ENCODE peak calls at places on chromosomes 1 and 21, in ten cellular contexts. J is heart right ventricle; I is mucosa of descending colon; L is CD4-positive, alpha-beta memory T cell; Z is foreskin fibroblast; E is skeletal muscle cell; W is lung; A is sigmoid colon; Q is dorsolateral prefrontal cortex; P is effector memory CD4-positive, alpha-beta T cell. S is an unnamed sample.

GRCh38 chr21:33451634-33452071 is 28.1 kb downstream of the TMEM50B start:
- DNase-seq in L (no peak), Z (peak), I (no peak), E (no peak), W (no peak), A (no peak), P (no peak), J (no peak), Q (no peak), S (no peak)

GRCh38 chr1:164694505-164694904 is 135.5 kb downstream of the PBX1 start:
- DNase-seq in I (no peak), J (no peak), L (no peak), P (no peak), W (no peak), E (no peak), A (no peak), Z (no peak), Q (no peak), S (no peak)

GRCh38 chr1:194919146-194919545 is 1689.1 kb downstream of the KCNT2 start:
- DNase-seq in L (no peak), P (no peak), I (no peak), A (no peak), W (no peak), J (no peak), E (no peak), Z (no peak), Q (no peak), S (no peak)

GRCh38 chr1:231857609-231858008 is 231.0 kb downstream of the DISC1 start:
- DNase-seq in Q (no peak), P (no peak), J (no peak), W (no peak), I (no peak), E (no peak), Z (no peak), A (no peak), L (no peak), S (no peak)

GRCh38 chr1:151993734-151994496 is at the start of gene S100A10:
- DNase-seq in Z (peak), E (no peak), A (peak), I (peak), Q (peak), P (peak), W (peak), L (peak), J (peak), S (no peak)

GRCh38 chr1:196372896-196373536 is 235.2 kb downstream of the KCNT2 start:
- DNase-seq in P (no peak), Q (no peak), Z (peak), I (no peak), J (no peak), A (no peak), E (no peak), L (no peak), W (no peak), S (peak)

GRCh38 chr1:109198745-109199144 is 15.0 kb upstream of the SARS1 start:
- DNase-seq in L (no peak), E (no peak), Z (peak), Q (no peak), A (no peak), W (no peak), J (no peak), P (no peak), I (no peak), S (no peak)

GRCh38 chr1:234601217-234602017 is 8.6 kb downstream of the IRF2BP2 start:
- DNase-seq in L (peak), Q (no peak), A (no peak), I (no peak), P (peak), E (no peak), Z (peak), J (no peak), W (no peak), S (peak)

GRCh38 chr1:24021403-24022266 is 41.5 kb upstream of the SRSF10 start:
- DNase-seq in P (no peak), I (peak), A (no peak), L (no peak), Z (peak), W (no peak), J (no peak), E (no peak), Q (no peak), S (peak)

GRCh38 chr1:89085781-89086180 is 20.8 kb upstream of the GBP1 start:
- DNase-seq in Q (no peak), P (no peak), Z (peak), J (no peak), A (no peak), W (no peak), I (peak), L (peak), E (no peak), S (peak)

GRCh38 chr1:153752561-153753195 is 22.5 kb upstream of the SLC27A3 start:
- DNase-seq in A (peak), Z (peak), L (no peak), J (no peak), I (no peak), E (no peak), P (no peak), Q (no peak), W (no peak), S (no peak)

GRCh38 chr21:32456497-32456918 is 44.0 kb downstream of the EVA1C start:
- DNase-seq in E (no peak), Z (peak), W (no peak), Q (no peak), L (no peak), J (no peak), A (peak), I (no peak), P (no peak), S (no peak)

GRCh38 chr1:115332813-115333608 is 5.0 kb downstream of the NGF start:
- DNase-seq in E (peak), L (no peak), A (peak), P (no peak), J (no peak), Q (no peak), W (no peak), I (no peak), Z (peak), S (no peak)

GRCh38 chr1:111274653-111275052 is 16.0 kb upstream of the CHIA start:
- DNase-seq in Q (no peak), E (no peak), W (no peak), A (no peak), J (no peak), I (no peak), Z (peak), P (no peak), L (no peak), S (no peak)

GRCh38 chr1:24374891-24375786 is 38.4 kb downstream of the STPG1 start:
- DNase-seq in Q (no peak), E (no peak), P (no peak), J (no peak), W (no peak), A (no peak), I (no peak), L (no peak), Z (no peak), S (no peak)

GRCh38 chr21:31927872-31928476 is 55.2 kb downstream of the HUNK start:
- DNase-seq in J (no peak), Q (no peak), L (no peak), E (no peak), A (no peak), P (no peak), Z (no peak), W (no peak), I (no peak), S (no peak)

GRCh38 chr1:66282343-66282852 is 251.6 kb upstream of the SGIP1 start:
- DNase-seq in Z (peak), L (peak), J (no peak), A (no peak), Q (no peak), W (no peak), E (peak), I (peak), P (peak), S (peak)

GRCh38 chr21:40672602-40673001 is 174.4 kb downstream of the DSCAM start:
- DNase-seq in J (no peak), Z (no peak), A (no peak), E (no peak), I (no peak), L (no peak), Q (no peak), P (no peak), W (no peak), S (no peak)

GRCh38 chr1:150127868-150128267 is 21.8 kb upstream of the PLEKHO1 start:
- DNase-seq in E (no peak), P (no peak), Z (peak), W (no peak), J (no peak), L (no peak), I (no peak), A (no peak), Q (no peak), S (no peak)

GRCh38 chr21:43268804-43269186 is 100.0 kb downstream of the CRYAA start:
- DNase-seq in I (no peak), Q (no peak), W (no peak), L (no peak), Z (no peak), P (no peak), J (no peak), E (no peak), A (no peak), S (no peak)
- H3K4me3 ChIP-seq in I (no peak), Q (no peak), W (no peak), L (no peak), Z (no peak), P (no peak), J (no peak), E (no peak), A (no peak), S (no peak)

GRCh38 chr1:222697858-222698257 is 14.4 kb downstream of the AIDA start:
- DNase-seq in I (no peak), Q (no peak), Z (peak), L (no peak), E (no peak), P (no peak), W (no peak), J (no peak), A (no peak), S (no peak)
- H3K4me3 ChIP-seq in I (no peak), Q (no peak), Z (no peak), L (no peak), E (no peak), P (no peak), W (no peak), J (no peak), A (no peak), S (no peak)

DNA sequence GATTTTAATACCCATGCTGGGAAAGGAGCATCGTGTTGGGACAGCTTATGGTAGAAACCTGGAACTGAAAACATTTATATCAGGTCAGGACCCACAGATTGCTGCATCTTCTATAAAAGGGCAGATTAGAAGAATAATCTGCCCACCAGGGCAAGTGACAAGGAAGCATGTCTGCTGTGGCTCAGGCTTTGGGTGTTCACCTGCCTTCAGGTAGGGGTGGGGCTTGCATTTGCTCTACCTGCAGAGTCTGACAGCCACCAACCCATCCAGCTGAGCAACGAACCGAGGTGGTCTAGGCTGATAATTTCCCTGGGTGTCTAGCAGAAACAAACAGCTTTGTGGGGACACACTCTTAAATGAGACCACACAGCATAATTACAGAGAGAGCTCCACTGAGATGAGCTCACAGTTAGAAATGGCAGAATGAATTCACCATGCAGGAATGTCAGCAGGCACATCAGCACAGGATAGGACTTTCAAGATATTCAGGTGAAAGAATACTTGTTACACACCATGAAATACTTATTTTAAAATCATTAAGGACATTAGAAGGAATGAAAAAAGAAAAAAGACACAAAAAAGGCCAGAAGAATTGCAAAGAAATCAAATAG is 36.1 kb upstream of the B3GALT5 start:
- DNase-seq in E (no peak), W (no peak), P (no peak), J (no peak), A (no peak), Q (no peak), I (no peak), Z (no peak), L (no peak), S (no peak)
- H3K4me3 ChIP-seq in E (no peak), W (no peak), P (no peak), J (no peak), A (no peak), Q (no peak), I (no peak), Z (no peak), L (no peak), S (no peak)

GRCh38 chr1:9233942-9234222 is 692 bp upstream of the H6PD start:
- DNase-seq in W (no peak), P (no peak), Q (no peak), E (no peak), J (no peak), L (no peak), Z (no peak), I (no peak), A (no peak), S (no peak)
- H3K4me3 ChIP-seq in W (no peak), P (peak), Q (peak), E (peak), J (peak), L (peak), Z (peak), I (no peak), A (peak), S (peak)

GRCh38 chr21:28971171-28971570 is 21.5 kb downstream of the LTN1 start:
- DNase-seq in J (no peak), I (no peak), Z (peak), Q (no peak), W (no peak), P (no peak), A (no peak), E (no peak), L (no peak), S (no peak)

GRCh38 chr21:28974531-28975227 is 18.0 kb downstream of the LTN1 start:
- DNase-seq in W (no peak), P (no peak), J (no peak), A (no peak), Z (no peak), E (no peak), L (no peak), I (no peak), Q (no peak), S (no peak)

GRCh38 chr21:28979092-28979491 is 13.6 kb downstream of the LTN1 start:
- DNase-seq in E (no peak), Q (no peak), W (no peak), I (no peak), J (no peak), P (no peak), L (no peak), A (no peak), Z (no peak), S (no peak)

GRCh38 chr21:28972398-28972797 is 20.3 kb downstream of the LTN1 start:
- DNase-seq in A (no peak), W (no peak), E (no peak), L (no peak), Z (no peak), J (no peak), Q (no peak), P (no peak), I (no peak), S (no peak)

DNA sequence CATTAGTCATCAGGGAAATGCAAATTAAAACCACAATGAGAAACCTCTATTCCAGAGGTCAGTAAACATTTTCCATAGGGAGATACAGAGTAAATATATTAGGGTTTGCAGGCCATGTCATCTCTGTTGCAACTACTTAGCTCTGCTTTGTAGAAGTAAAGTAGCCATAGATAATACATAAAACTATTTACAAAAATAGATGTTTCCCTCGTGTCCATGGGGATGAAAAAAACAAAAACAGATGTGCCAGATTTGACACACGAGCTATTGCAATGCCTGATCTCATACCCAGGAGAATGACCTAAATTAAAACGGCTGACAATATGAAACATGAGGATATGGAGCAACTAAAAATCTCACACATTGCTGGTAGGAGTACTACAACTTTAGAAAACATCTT is 17.3 kb downstream of the LTN1 start:
- DNase-seq in Z (peak), W (no peak), L (no peak), P (no peak), Q (no peak), J (no peak), A (no peak), I (no peak), E (no peak), S (no peak)
- H3K4me3 ChIP-seq in Z (no peak), W (no peak), L (no peak), P (no peak), Q (no peak), J (no peak), A (no peak), I (no peak), E (no peak), S (no peak)

DNA sequence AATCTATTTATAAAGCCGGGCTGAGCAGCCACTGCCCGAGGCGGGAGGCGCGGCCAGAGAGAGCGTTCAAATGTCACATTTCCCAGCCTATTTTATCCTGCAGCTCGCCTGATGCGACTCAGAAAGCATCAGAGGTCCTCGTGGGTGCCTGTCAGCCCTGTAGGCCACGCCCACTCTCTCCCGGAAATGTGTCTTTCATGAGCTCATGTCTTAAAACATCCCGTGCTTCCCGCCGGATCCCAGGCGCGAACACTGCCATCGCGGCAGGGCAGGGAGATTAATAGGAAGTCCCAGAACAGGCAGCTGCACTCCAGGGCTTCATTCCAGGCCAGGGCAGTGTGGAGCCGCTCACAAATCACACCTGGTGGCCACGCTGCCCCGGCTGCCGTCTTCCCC is 117.5 kb downstream of the PRDM16 start:
- DNase-seq in Z (peak), Q (no peak), W (peak), E (no peak), L (no peak), I (peak), J (peak), A (peak), P (no peak), S (no peak)
- H3K4me3 ChIP-seq in Z (no peak), Q (no peak), W (no peak), E (no peak), L (no peak), I (no peak), J (no peak), A (no peak), P (no peak), S (no peak)

DNA sequence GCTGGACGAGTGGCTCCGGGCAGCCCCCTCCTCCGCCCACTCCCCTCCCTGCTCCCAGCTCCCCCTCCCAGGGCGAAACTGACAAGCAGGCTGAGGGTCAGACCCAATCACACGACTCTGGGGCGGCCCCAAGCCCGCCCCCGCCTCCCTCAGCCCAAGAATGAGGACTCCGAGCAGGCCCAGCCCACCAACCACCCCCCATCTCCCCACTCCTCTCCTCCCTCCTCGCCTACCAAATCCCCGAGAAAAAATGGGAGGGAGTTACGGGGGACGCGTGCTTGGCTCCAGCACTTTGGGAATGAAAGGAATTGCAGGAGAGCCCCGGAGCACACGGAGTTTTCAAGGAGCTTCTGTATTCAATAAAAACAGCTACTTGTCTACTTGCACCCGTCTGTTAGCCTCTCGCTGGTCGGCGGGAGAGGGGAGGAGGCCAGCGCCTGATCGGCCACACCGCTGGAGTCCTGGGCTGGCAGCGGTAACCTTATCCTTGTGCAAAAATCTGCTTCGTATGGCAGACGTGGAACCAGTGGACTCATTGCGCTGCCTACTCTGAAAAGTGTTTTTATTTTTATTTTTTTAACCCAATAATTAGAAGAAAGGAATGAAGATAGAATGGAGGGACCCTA is 316 bp upstream of the COL11A1 start:
- DNase-seq in P (no peak), Z (peak), Q (peak), L (no peak), I (no peak), A (peak), E (no peak), W (no peak), J (no peak), S (no peak)
- H3K4me3 ChIP-seq in P (no peak), Z (peak), Q (peak), L (no peak), I (no peak), A (peak), E (peak), W (no peak), J (peak), S (no peak)

GRCh38 chr1:94777281-94777680 is 42.9 kb upstream of the SLC44A3 start:
- DNase-seq in I (no peak), P (no peak), A (no peak), E (no peak), Q (no peak), W (no peak), J (no peak), Z (no peak), L (no peak), S (no peak)
- H3K4me3 ChIP-seq in I (no peak), P (no peak), A (no peak), E (no peak), Q (no peak), W (no peak), J (no peak), Z (no peak), L (no peak), S (no peak)

DNA sequence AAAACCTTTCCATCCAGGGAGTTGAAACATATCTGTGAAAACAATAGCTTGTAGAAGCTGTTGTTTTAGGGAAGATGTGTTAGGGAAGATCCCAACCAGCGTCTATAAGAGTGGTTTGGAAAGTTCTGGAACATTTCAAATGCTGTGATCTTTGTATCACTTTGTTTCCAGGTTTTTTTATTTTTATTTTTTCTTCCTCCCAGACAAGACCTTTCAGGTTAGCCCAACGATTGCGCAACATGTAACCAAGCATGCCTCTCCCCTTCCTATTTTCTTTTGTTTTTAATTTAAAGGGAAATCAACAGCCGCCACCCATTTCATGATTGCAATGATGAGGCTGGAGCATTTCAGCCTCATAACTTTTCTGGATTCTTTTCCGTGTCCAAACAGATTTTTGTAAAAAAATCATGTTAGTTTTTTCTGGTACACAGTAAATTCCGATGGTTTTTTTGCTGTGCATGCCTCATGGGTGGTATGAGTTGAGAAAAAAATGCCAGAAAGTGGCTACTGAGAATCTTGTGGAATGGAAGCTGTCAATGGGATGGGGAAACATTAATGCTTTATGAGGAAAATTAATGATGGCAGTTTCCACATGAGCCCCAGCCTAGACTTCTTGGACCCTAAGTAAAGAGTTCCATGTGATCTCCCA is 109.3 kb downstream of the RUNX1 start:
- DNase-seq in J (no peak), W (no peak), A (no peak), Z (no peak), I (no peak), Q (no peak), L (no peak), E (no peak), P (no peak), S (no peak)
- H3K4me3 ChIP-seq in J (no peak), W (no peak), A (no peak), Z (no peak), I (no peak), Q (no peak), L (no peak), E (no peak), P (no peak), S (no peak)